ENCODE peak calls at places on chromosomes 5 and 9, in seven cellular contexts. R is left ventricle myocardium inferior, T is ovary, J is Peyer's patch, V is esophagus squamous epithelium, U is A549, H is DND-41. D is an unnamed sample.

GRCh38 chr9:131491001-131491710 is 11.6 kb upstream of the POMT1 start:
- DNase-seq in R (no peak), T (no peak), J (no peak), V (no peak), U (no peak), H (no peak), D (no peak)

GRCh38 chr5:159430361-159431018 is 100.2 kb upstream of the IL12B start:
- DNase-seq in R (no peak), T (no peak), J (no peak), V (no peak), U (no peak), H (no peak), D (no peak)

GRCh38 chr5:75610201-75610600 is 1.1 kb upstream of the ANKDD1B start:
- DNase-seq in R (no peak), T (no peak), J (no peak), V (no peak), U (no peak), H (no peak), D (no peak)

GRCh38 chr9:125361837-125362531 is 100.4 kb downstream of the GAPVD1 start:
- DNase-seq in R (no peak), T (no peak), J (no peak), V (no peak), U (peak; percentile 51), H (peak; percentile 10), D (no peak)

GRCh38 chr5:117594165-117594564 is 1019.5 kb upstream of the SEMA6A start:
- DNase-seq in R (no peak), T (peak; percentile 56), J (no peak), V (no peak), U (no peak), H (no peak), D (peak; percentile 77)

GRCh38 chr9:114163517-114163924 is 8.2 kb downstream of the COL27A1 start:
- DNase-seq in R (peak; percentile 52), T (peak; percentile 73), J (no peak), V (no peak), U (peak; percentile 25), H (no peak), D (peak; percentile 56)

GRCh38 chr5:128284236-128284635 is 200.7 kb downstream of the SLC12A2 start:
- DNase-seq in R (no peak), T (no peak), J (no peak), V (no peak), U (no peak), H (no peak), D (no peak)

GRCh38 chr9:94700445-94700844 is 26.1 kb upstream of the AOPEP start:
- DNase-seq in R (no peak), T (no peak), J (no peak), V (no peak), U (no peak), H (no peak), D (no peak)

GRCh38 chr5:437281-437771 is 5.7 kb upstream of the EXOC3 start:
- DNase-seq in R (no peak), T (no peak), J (peak; percentile 45), V (no peak), U (no peak), H (no peak), D (peak; percentile 12)

GRCh38 chr9:128406848-128407391 is 13.7 kb upstream of the CERCAM start:
- DNase-seq in R (no peak), T (no peak), J (no peak), V (no peak), U (no peak), H (no peak), D (no peak)

GRCh38 chr9:18115131-18115530 is 358.8 kb upstream of the ADAMTSL1 start:
- DNase-seq in R (no peak), T (peak; percentile 43), J (no peak), V (no peak), U (no peak), H (no peak), D (no peak)

GRCh38 chr5:95976606-95977005 is 15.0 kb upstream of the ELL2 start:
- DNase-seq in R (no peak), T (no peak), J (no peak), V (no peak), U (no peak), H (no peak), D (no peak)

GRCh38 chr5:2423634-2424033 is 327.8 kb downstream of the IRX2 start:
- DNase-seq in R (no peak), T (no peak), J (no peak), V (no peak), U (no peak), H (no peak), D (no peak)
- H3K27ac ChIP-seq in R (no peak overlapping the region), T (no peak overlapping the region), J (no peak overlapping the region), V (no peak overlapping the region), U (no peak overlapping the region), H (no peak overlapping the region), D (no peak overlapping the region)

DNA sequence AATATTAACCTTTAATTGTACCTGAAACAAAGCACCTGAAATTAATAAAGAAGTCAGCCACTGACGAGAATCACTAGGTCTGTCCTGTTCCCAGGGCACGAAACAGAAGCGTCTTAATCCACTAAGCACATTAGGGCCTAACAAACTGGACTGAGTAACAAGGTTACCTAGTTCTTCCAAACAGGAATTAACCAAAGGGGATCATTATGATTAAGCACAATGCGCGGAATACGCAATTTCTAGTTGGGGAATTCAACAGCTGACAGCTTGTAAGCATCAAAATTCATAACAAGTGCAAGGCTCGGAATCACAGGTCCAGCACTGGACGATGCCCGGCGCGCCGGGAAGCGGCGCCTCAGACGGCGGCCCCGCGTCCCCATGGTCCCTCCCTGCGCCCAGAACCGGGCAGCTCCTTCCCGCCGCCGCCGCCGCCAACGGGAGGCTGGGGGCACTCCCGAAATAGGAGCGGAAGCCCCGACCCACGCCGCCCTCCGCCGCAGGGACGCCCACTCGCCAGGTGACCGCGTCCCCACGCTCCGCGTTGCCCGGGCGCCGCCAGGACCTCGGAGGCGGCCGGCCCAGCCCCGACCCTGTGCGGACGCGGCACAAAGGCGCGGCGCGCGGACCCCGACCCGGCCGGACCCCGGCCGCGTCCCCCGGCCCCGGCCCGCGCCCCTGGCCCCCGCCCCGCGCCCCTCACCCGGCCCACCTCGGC is 898 bp downstream of the CAMSAP1 start:
- DNase-seq in R (no peak), T (peak; percentile 54), J (no peak), V (no peak), U (peak; percentile 33), H (peak; percentile 17), D (no peak)
- H3K27ac ChIP-seq in R (peak overlapping the region; percentile 78), T (peak overlapping the region; percentile 31), J (peak overlapping the region; percentile 69), V (peak overlapping the region; percentile 96), U (peak overlapping the region; percentile 73), H (peak overlapping the region; percentile 50), D (peak overlapping the region; percentile 69)

GRCh38 chr9:70415041-70415440 is 584 bp upstream of the KLF9 start:
- DNase-seq in R (no peak), T (no peak), J (no peak), V (no peak), U (no peak), H (no peak), D (no peak)
- H3K27ac ChIP-seq in R (peak overlapping the region; percentile 100), T (peak overlapping the region; percentile 100), J (peak overlapping the region; percentile 100), V (peak overlapping the region; percentile 100), U (no peak overlapping the region), H (no peak overlapping the region), D (peak overlapping the region; percentile 100)

DNA sequence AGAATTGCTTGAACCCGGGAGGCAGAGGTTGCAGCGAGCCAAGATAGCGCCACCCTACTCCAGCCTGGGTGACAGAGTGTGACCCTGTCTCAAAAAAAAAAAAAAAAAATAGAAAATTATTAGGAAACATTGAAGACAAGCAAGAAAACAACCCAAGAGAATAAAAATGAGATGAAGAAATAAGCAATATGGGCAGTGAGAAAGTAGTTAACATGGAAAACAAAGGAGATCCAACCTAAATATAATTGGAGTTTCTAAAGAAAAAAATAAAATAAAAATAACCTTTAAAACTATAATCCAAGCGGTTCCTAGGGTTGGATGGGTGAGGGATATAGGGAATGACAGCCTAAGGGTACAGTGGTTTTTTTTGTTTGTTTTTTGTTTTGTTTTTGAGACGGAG is 71.9 kb downstream of the FBXW11 start:
- DNase-seq in R (no peak), T (no peak), J (no peak), V (no peak), U (no peak), H (no peak), D (no peak)
- H3K27ac ChIP-seq in R (no peak overlapping the region), T (no peak overlapping the region), J (no peak overlapping the region), V (no peak overlapping the region), U (no peak overlapping the region), H (no peak overlapping the region), D (no peak overlapping the region)

GRCh38 chr5:77663081-77663863 is 24.8 kb upstream of the OTP start:
- DNase-seq in R (no peak), T (no peak), J (no peak), V (no peak), U (no peak), H (no peak), D (no peak)
- H3K27ac ChIP-seq in R (no peak overlapping the region), T (no peak overlapping the region), J (no peak overlapping the region), V (no peak overlapping the region), U (no peak overlapping the region), H (no peak overlapping the region), D (no peak overlapping the region)

D was measured in tibial artery.